ENCODE peak calls at places on chromosome 6, in nine cellular contexts. One of them, this sample, is unnamed.

GRCh38 chr6:75747371-75747984 is 1.6 kb upstream of the MYO6 start:
- DNase-seq in AG10803: no peak
- DNase-seq in IMR-90: no peak
- DNase-seq in left lung: no peak
- DNase-seq in CD8-positive, alpha-beta T cell: no peak
- DNase-seq in tibial artery: no peak
- DNase-seq in PC-9: peak
- DNase-seq in astrocyte: no peak
- DNase-seq in lung: peak
- DNase-seq in this sample: no peak

GRCh38 chr6:20424679-20425078 is 23.0 kb downstream of the E2F3 start:
- DNase-seq in tibial artery: peak
- DNase-seq in AG10803: peak
- DNase-seq in CD8-positive, alpha-beta T cell: no peak
- DNase-seq in astrocyte: no peak
- DNase-seq in PC-9: no peak
- DNase-seq in lung: peak
- DNase-seq in left lung: peak
- DNase-seq in IMR-90: no peak
- DNase-seq in this sample: peak

GRCh38 chr6:169035381-169036280 is 218.0 kb downstream of the THBS2 start:
- DNase-seq in PC-9: no peak
- DNase-seq in astrocyte: peak
- DNase-seq in IMR-90: peak
- DNase-seq in lung: no peak
- DNase-seq in CD8-positive, alpha-beta T cell: no peak
- DNase-seq in left lung: no peak
- DNase-seq in AG10803: peak
- DNase-seq in tibial artery: no peak
- DNase-seq in this sample: peak

GRCh38 chr6:125986956-125987617 is 747 bp downstream of the TRMT11 start:
- DNase-seq in IMR-90: peak
- DNase-seq in CD8-positive, alpha-beta T cell: no peak
- DNase-seq in astrocyte: peak
- DNase-seq in left lung: no peak
- DNase-seq in lung: no peak
- DNase-seq in AG10803: peak
- DNase-seq in tibial artery: no peak
- DNase-seq in PC-9: no peak
- DNase-seq in this sample: peak

GRCh38 chr6:155694429-155694795 is 238.8 kb upstream of the NOX3 start:
- DNase-seq in AG10803: no peak
- DNase-seq in CD8-positive, alpha-beta T cell: no peak
- DNase-seq in astrocyte: no peak
- DNase-seq in tibial artery: no peak
- DNase-seq in left lung: no peak
- DNase-seq in PC-9: no peak
- DNase-seq in lung: no peak
- DNase-seq in IMR-90: no peak
- DNase-seq in this sample: no peak

GRCh38 chr6:45590225-45590624 is 212.5 kb upstream of the SUPT3H start:
- DNase-seq in left lung: no peak
- DNase-seq in AG10803: peak
- DNase-seq in lung: peak
- DNase-seq in IMR-90: peak
- DNase-seq in tibial artery: no peak
- DNase-seq in astrocyte: peak
- DNase-seq in CD8-positive, alpha-beta T cell: no peak
- DNase-seq in PC-9: no peak
- DNase-seq in this sample: peak

GRCh38 chr6:53628354-53629119 is 37.0 kb downstream of the KLHL31 start:
- DNase-seq in PC-9: no peak
- DNase-seq in astrocyte: peak
- DNase-seq in lung: no peak
- DNase-seq in AG10803: peak
- DNase-seq in left lung: peak
- DNase-seq in tibial artery: no peak
- DNase-seq in CD8-positive, alpha-beta T cell: no peak
- DNase-seq in IMR-90: peak
- DNase-seq in this sample: peak

GRCh38 chr6:167306401-167306998 is 15.4 kb downstream of the UNC93A start:
- DNase-seq in left lung: no peak
- DNase-seq in astrocyte: peak
- DNase-seq in IMR-90: no peak
- DNase-seq in PC-9: no peak
- DNase-seq in CD8-positive, alpha-beta T cell: no peak
- DNase-seq in AG10803: no peak
- DNase-seq in tibial artery: no peak
- DNase-seq in lung: no peak
- DNase-seq in this sample: no peak

GRCh38 chr6:112155900-112156299 is 68.5 kb downstream of the FAM229B start:
- DNase-seq in AG10803: no peak
- DNase-seq in PC-9: no peak
- DNase-seq in left lung: no peak
- DNase-seq in astrocyte: peak
- DNase-seq in tibial artery: no peak
- DNase-seq in lung: no peak
- DNase-seq in IMR-90: peak
- DNase-seq in CD8-positive, alpha-beta T cell: no peak
- DNase-seq in this sample: no peak

GRCh38 chr6:97215157-97215769 is 67.8 kb downstream of the MMS22L start:
- DNase-seq in CD8-positive, alpha-beta T cell: no peak
- DNase-seq in AG10803: peak
- DNase-seq in tibial artery: no peak
- DNase-seq in left lung: peak
- DNase-seq in IMR-90: peak
- DNase-seq in PC-9: no peak
- DNase-seq in lung: no peak
- DNase-seq in astrocyte: peak
- DNase-seq in this sample: peak

GRCh38 chr6:35413911-35414310 is 38.2 kb upstream of the FANCE start:
- DNase-seq in lung: no peak
- DNase-seq in CD8-positive, alpha-beta T cell: no peak
- DNase-seq in IMR-90: no peak
- DNase-seq in AG10803: no peak
- DNase-seq in left lung: no peak
- DNase-seq in astrocyte: no peak
- DNase-seq in PC-9: no peak
- DNase-seq in tibial artery: no peak
- DNase-seq in this sample: no peak

GRCh38 chr6:19325335-19325789 is 511.8 kb upstream of the ID4 start:
- DNase-seq in IMR-90: no peak
- DNase-seq in PC-9: no peak
- DNase-seq in CD8-positive, alpha-beta T cell: no peak
- DNase-seq in lung: no peak
- DNase-seq in tibial artery: no peak
- DNase-seq in left lung: no peak
- DNase-seq in AG10803: peak
- DNase-seq in astrocyte: no peak
- DNase-seq in this sample: peak

GRCh38 chr6:6723792-6724318 is 135.3 kb downstream of the LY86 start:
- DNase-seq in lung: no peak
- DNase-seq in PC-9: no peak
- DNase-seq in IMR-90: no peak
- DNase-seq in astrocyte: no peak
- DNase-seq in CD8-positive, alpha-beta T cell: no peak
- DNase-seq in left lung: no peak
- DNase-seq in AG10803: no peak
- DNase-seq in tibial artery: no peak
- DNase-seq in this sample: no peak

GRCh38 chr6:86192123-86192522 is 549.4 kb upstream of the SYNCRIP start:
- DNase-seq in left lung: no peak
- DNase-seq in AG10803: peak
- DNase-seq in PC-9: no peak
- DNase-seq in tibial artery: no peak
- DNase-seq in CD8-positive, alpha-beta T cell: no peak
- DNase-seq in lung: no peak
- DNase-seq in astrocyte: no peak
- DNase-seq in IMR-90: no peak
- DNase-seq in this sample: no peak

GRCh38 chr6:85677243-85677956 is 34.7 kb upstream of the SYNCRIP start:
- DNase-seq in lung: no peak
- DNase-seq in CD8-positive, alpha-beta T cell: no peak
- DNase-seq in left lung: no peak
- DNase-seq in IMR-90: no peak
- DNase-seq in astrocyte: no peak
- DNase-seq in AG10803: peak
- DNase-seq in tibial artery: no peak
- DNase-seq in PC-9: no peak
- DNase-seq in this sample: peak

GRCh38 chr6:24631671-24632070 is 14.3 kb downstream of the KIAA0319 start:
- DNase-seq in PC-9: no peak
- DNase-seq in left lung: no peak
- DNase-seq in CD8-positive, alpha-beta T cell: no peak
- DNase-seq in IMR-90: no peak
- DNase-seq in astrocyte: no peak
- DNase-seq in lung: no peak
- DNase-seq in AG10803: no peak
- DNase-seq in tibial artery: no peak
- DNase-seq in this sample: no peak

GRCh38 chr6:158415666-158416065 is 103.4 kb downstream of the TULP4 start:
- DNase-seq in AG10803: no peak
- DNase-seq in PC-9: no peak
- DNase-seq in CD8-positive, alpha-beta T cell: no peak
- DNase-seq in astrocyte: peak
- DNase-seq in tibial artery: no peak
- DNase-seq in IMR-90: no peak
- DNase-seq in lung: no peak
- DNase-seq in left lung: no peak
- DNase-seq in this sample: no peak

GRCh38 chr6:51857134-51857533 is 230.3 kb downstream of the PKHD1 start:
- DNase-seq in IMR-90: no peak
- DNase-seq in AG10803: no peak
- DNase-seq in tibial artery: no peak
- DNase-seq in astrocyte: no peak
- DNase-seq in lung: no peak
- DNase-seq in PC-9: no peak
- DNase-seq in left lung: no peak
- DNase-seq in CD8-positive, alpha-beta T cell: no peak
- DNase-seq in this sample: no peak

GRCh38 chr6:46217671-46218131 is 46.9 kb upstream of the ENPP5 start:
- DNase-seq in CD8-positive, alpha-beta T cell: no peak
- DNase-seq in astrocyte: no peak
- DNase-seq in PC-9: no peak
- DNase-seq in lung: no peak
- DNase-seq in IMR-90: no peak
- DNase-seq in tibial artery: peak
- DNase-seq in left lung: no peak
- DNase-seq in AG10803: no peak
- DNase-seq in this sample: no peak

GRCh38 chr6:38484656-38485055 is 155.1 kb downstream of the BTBD9 start:
- DNase-seq in astrocyte: no peak
- DNase-seq in left lung: no peak
- DNase-seq in tibial artery: no peak
- DNase-seq in lung: no peak
- DNase-seq in AG10803: no peak
- DNase-seq in PC-9: no peak
- DNase-seq in CD8-positive, alpha-beta T cell: no peak
- DNase-seq in IMR-90: peak
- DNase-seq in this sample: no peak

GRCh38 chr6:44107017-44107416 is 20.2 kb downstream of the MRPL14 start:
- DNase-seq in tibial artery: no peak
- DNase-seq in IMR-90: peak
- DNase-seq in AG10803: no peak
- DNase-seq in lung: no peak
- DNase-seq in astrocyte: no peak
- DNase-seq in left lung: no peak
- DNase-seq in CD8-positive, alpha-beta T cell: no peak
- DNase-seq in PC-9: no peak
- DNase-seq in this sample: no peak

GRCh38 chr6:160297310-160297709 is 38.7 kb upstream of the SLC22A2 start:
- DNase-seq in IMR-90: no peak
- DNase-seq in AG10803: no peak
- DNase-seq in astrocyte: no peak
- DNase-seq in CD8-positive, alpha-beta T cell: no peak
- DNase-seq in lung: no peak
- DNase-seq in PC-9: no peak
- DNase-seq in tibial artery: no peak
- DNase-seq in left lung: no peak
- DNase-seq in this sample: no peak

GRCh38 chr6:2659882-2660281 is 90.8 kb downstream of the MYLK4 start:
- DNase-seq in PC-9: peak
- DNase-seq in IMR-90: peak
- DNase-seq in CD8-positive, alpha-beta T cell: no peak
- DNase-seq in astrocyte: peak
- DNase-seq in left lung: no peak
- DNase-seq in AG10803: no peak
- DNase-seq in lung: no peak
- DNase-seq in tibial artery: no peak
- DNase-seq in this sample: no peak

GRCh38 chr6:163147988-163148387 is 266.5 kb upstream of the QKI start:
- DNase-seq in lung: no peak
- DNase-seq in CD8-positive, alpha-beta T cell: no peak
- DNase-seq in astrocyte: no peak
- DNase-seq in tibial artery: no peak
- DNase-seq in IMR-90: no peak
- DNase-seq in PC-9: no peak
- DNase-seq in AG10803: no peak
- DNase-seq in left lung: no peak
- DNase-seq in this sample: no peak
- TF ChIP-seq CTCF in lung: no peak
- TF ChIP-seq CTCF in CD8-positive, alpha-beta T cell: no peak
- TF ChIP-seq CTCF in astrocyte: peak
- TF ChIP-seq CTCF in tibial artery: no peak
- TF ChIP-seq CTCF in IMR-90: no peak
- TF ChIP-seq CTCF in PC-9: peak
- TF ChIP-seq CTCF in AG10803: no peak
- TF ChIP-seq CTCF in left lung: no peak
- TF ChIP-seq CTCF in this sample: no peak

GRCh38 chr6:131949615-131949908 is 1.6 kb downstream of the CCN2 start:
- DNase-seq in left lung: no peak
- DNase-seq in PC-9: no peak
- DNase-seq in CD8-positive, alpha-beta T cell: no peak
- DNase-seq in lung: no peak
- DNase-seq in AG10803: peak
- DNase-seq in tibial artery: no peak
- DNase-seq in astrocyte: peak
- DNase-seq in IMR-90: peak
- DNase-seq in this sample: peak
- H3K4me3 ChIP-seq in left lung: peak
- H3K4me3 ChIP-seq in PC-9: no peak
- H3K4me3 ChIP-seq in CD8-positive, alpha-beta T cell: no peak
- H3K4me3 ChIP-seq in lung: peak
- H3K4me3 ChIP-seq in AG10803: peak
- H3K4me3 ChIP-seq in tibial artery: peak
- H3K4me3 ChIP-seq in astrocyte: peak
- H3K4me3 ChIP-seq in IMR-90: peak
- H3K4me3 ChIP-seq in this sample: peak

GRCh38 chr6:41182069-41183034 is 18.6 kb downstream of the TREML2 start:
- DNase-seq in tibial artery: peak
- DNase-seq in astrocyte: peak
- DNase-seq in left lung: peak
- DNase-seq in PC-9: peak
- DNase-seq in CD8-positive, alpha-beta T cell: peak
- DNase-seq in AG10803: peak
- DNase-seq in lung: peak
- DNase-seq in IMR-90: peak
- DNase-seq in this sample: peak
- TF ChIP-seq CTCF in tibial artery: peak
- TF ChIP-seq CTCF in astrocyte: peak
- TF ChIP-seq CTCF in left lung: peak
- TF ChIP-seq CTCF in PC-9: peak
- TF ChIP-seq CTCF in CD8-positive, alpha-beta T cell: peak
- TF ChIP-seq CTCF in AG10803: peak
- TF ChIP-seq CTCF in lung: peak
- TF ChIP-seq CTCF in IMR-90: peak
- TF ChIP-seq CTCF in this sample: peak

GRCh38 chr6:16204653-16205376 is 33.6 kb upstream of the GMPR start:
- DNase-seq in PC-9: no peak
- DNase-seq in IMR-90: no peak
- DNase-seq in AG10803: no peak
- DNase-seq in astrocyte: no peak
- DNase-seq in CD8-positive, alpha-beta T cell: no peak
- DNase-seq in lung: no peak
- DNase-seq in left lung: no peak
- DNase-seq in tibial artery: no peak
- DNase-seq in this sample: no peak
- H3K4me3 ChIP-seq in PC-9: no peak
- H3K4me3 ChIP-seq in IMR-90: no peak
- H3K4me3 ChIP-seq in AG10803: no peak
- H3K4me3 ChIP-seq in astrocyte: no peak
- H3K4me3 ChIP-seq in CD8-positive, alpha-beta T cell: no peak
- H3K4me3 ChIP-seq in lung: no peak
- H3K4me3 ChIP-seq in left lung: no peak
- H3K4me3 ChIP-seq in tibial artery: no peak
- H3K4me3 ChIP-seq in this sample: no peak